ENCODE peak calls at places on chromosomes 5 and 9, in four cellular contexts. T is HFFc6, E is lower lobe of right lung, L is epithelial cell of esophagus. D is an unnamed sample.

GRCh38 chr5:74120585-74120984 is 494.6 kb downstream of the ARHGEF28 start:
- DNase-seq in T (no peak), E (no peak), L (no peak), D (no peak)

GRCh38 chr5:135212361-135213033 is 178.5 kb upstream of the PITX1 start:
- DNase-seq in T (no peak), E (no peak), L (no peak), D (no peak)

GRCh38 chr5:71925608-71926091 is 181.6 kb upstream of the MAP1B start:
- DNase-seq in T (no peak), E (no peak), L (no peak), D (no peak)

GRCh38 chr9:35027361-35027760 is 37.8 kb downstream of the DNAJB5 start:
- DNase-seq in T (no peak), E (no peak), L (no peak), D (no peak)

GRCh38 chr5:80990527-80990926 is 30.4 kb downstream of the RASGRF2 start:
- DNase-seq in T (no peak), E (no peak), L (peak), D (no peak)

GRCh38 chr5:86523718-86524117 is 94.0 kb upstream of the COX7C start:
- DNase-seq in T (no peak), E (no peak), L (no peak), D (no peak)

GRCh38 chr5:111556504-111556903 is 44.2 kb upstream of the STARD4 start:
- DNase-seq in T (no peak), E (no peak), L (no peak), D (no peak)

GRCh38 chr5:41621420-41621819 is 111.0 kb upstream of the PLCXD3 start:
- DNase-seq in T (no peak), E (no peak), L (no peak), D (no peak)

GRCh38 chr9:130868230-130868629 is 28.4 kb downstream of the QRFP start:
- DNase-seq in T (no peak), E (no peak), L (no peak), D (no peak)

GRCh38 chr9:120913673-120914266 is 12.8 kb downstream of the TRAF1 start:
- DNase-seq in T (no peak), E (no peak), L (no peak), D (no peak)

GRCh38 chr9:115651456-115651855 is 502.1 kb upstream of the PAPPA start:
- DNase-seq in T (peak), E (no peak), L (no peak), D (no peak)

GRCh38 chr5:180172447-180173197 is 36.4 kb downstream of the RASGEF1C start:
- DNase-seq in T (no peak), E (no peak), L (no peak), D (no peak)

GRCh38 chr5:173800340-173800739 is 87.8 kb upstream of the CPEB4 start:
- DNase-seq in T (peak), E (no peak), L (no peak), D (no peak)

GRCh38 chr9:127336708-127337352 is 60.1 kb upstream of the SLC2A8 start:
- DNase-seq in T (peak), E (no peak), L (peak), D (no peak)

GRCh38 chr5:160458971-160459800 is 37.5 kb downstream of the PTTG1 start:
- DNase-seq in T (no peak), E (no peak), L (no peak), D (no peak)

GRCh38 chr5:160462167-160462566 is 40.5 kb downstream of the PTTG1 start:
- DNase-seq in T (no peak), E (no peak), L (no peak), D (no peak)

GRCh38 chr5:160463227-160463626 is 41.6 kb downstream of the PTTG1 start:
- DNase-seq in T (no peak), E (no peak), L (no peak), D (no peak)

GRCh38 chr5:160461378-160461777 is 39.7 kb downstream of the PTTG1 start:
- DNase-seq in T (no peak), E (no peak), L (no peak), D (no peak)

DNA sequence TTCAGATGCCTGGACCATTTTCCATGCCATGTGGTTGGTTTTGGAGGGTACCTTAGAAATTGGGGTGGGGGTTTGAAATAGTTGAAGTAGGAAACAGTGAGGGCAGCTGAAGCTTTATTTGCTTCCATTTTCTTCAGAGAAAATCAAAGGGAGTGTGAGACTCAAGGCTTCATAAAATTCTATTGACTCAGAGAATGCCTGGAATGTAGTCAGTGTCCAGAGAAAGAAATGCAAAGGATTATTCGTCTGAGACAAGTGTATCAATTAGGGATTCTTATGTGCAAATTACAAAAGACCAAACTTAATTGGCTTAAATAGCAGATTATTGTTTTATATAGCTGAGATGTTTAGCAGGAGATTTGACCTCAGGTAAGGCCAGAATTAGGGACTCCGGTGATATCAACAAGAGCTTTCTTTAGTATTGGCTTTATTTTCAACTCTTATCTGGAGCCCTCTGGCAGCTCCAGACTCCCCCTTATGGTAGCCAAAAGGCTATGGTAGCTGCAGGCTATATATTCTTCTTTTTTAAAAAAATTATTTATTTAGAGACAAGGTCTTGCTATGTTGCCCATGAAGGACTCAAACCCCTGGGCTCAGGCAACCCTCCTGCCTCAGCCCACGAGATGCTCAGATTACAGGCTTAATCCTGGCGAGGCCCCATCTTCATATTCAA is 38.9 kb downstream of the PTTG1 start:
- DNase-seq in T (no peak), E (no peak), L (no peak), D (no peak)
- TF ChIP-seq CTCF in T (peak), E (no peak), L (no peak), D (no peak)

DNA sequence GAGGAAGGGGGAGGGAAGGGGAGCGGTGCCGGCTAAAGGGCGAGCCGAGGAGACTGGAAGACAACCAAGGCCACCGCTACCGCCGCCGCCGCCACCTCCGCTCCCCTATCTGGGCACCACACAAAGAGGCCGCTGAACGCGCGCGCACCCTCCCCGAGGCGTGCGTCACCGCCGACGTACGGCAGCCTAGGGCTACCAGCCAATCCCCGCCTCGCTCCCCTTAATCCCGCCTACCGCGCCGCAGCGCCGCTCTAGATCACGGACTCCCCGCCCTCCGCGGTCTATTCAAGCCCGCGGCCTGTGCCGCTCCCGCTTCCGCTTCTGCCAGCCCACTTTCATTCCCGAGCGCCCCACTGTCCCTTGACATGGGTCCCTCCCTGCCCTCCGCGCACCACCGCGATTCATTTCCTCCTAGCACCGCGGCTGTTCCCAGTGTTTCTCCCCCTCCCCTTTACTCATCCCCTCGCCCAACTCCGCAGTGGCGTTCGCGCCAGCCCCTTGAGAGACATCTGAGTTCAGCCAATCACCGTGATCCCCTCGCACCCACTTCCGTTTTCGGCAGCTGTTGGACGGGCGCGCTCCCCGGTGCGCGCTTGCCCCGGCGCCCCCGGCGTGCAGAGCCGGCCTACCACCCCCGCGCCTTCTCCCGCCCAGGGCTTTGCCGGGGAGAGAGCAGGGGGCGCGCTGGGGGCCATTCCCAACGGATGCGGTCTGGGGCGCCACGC is at the start of gene HNRNPA0:
- DNase-seq in T (peak), E (peak), L (peak), D (peak)
- TF ChIP-seq CTCF in T (no peak), E (peak), L (no peak), D (no peak)

DNA sequence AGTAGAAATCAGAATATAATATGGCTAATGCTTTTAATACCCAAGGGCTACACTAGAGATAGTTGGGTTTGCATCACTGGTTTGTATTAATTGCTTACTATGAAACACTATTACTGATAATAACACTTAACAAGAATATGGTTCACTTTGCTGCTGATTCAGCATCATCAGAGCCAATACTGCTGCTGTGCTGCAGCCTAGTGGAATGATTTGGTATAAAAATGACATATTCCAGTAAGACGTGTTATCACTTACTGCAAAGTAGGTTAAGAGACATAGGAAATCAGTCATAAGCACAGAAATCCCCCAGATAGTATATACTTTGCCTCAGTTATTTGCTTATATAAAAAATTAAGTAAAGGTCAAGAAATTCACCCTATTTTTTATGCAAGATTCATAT is 2.8 kb downstream of the CDH10 start:
- DNase-seq in T (peak), E (no peak), L (peak), D (no peak)
- TF ChIP-seq CTCF in T (peak), E (peak), L (peak), D (peak)

DNA sequence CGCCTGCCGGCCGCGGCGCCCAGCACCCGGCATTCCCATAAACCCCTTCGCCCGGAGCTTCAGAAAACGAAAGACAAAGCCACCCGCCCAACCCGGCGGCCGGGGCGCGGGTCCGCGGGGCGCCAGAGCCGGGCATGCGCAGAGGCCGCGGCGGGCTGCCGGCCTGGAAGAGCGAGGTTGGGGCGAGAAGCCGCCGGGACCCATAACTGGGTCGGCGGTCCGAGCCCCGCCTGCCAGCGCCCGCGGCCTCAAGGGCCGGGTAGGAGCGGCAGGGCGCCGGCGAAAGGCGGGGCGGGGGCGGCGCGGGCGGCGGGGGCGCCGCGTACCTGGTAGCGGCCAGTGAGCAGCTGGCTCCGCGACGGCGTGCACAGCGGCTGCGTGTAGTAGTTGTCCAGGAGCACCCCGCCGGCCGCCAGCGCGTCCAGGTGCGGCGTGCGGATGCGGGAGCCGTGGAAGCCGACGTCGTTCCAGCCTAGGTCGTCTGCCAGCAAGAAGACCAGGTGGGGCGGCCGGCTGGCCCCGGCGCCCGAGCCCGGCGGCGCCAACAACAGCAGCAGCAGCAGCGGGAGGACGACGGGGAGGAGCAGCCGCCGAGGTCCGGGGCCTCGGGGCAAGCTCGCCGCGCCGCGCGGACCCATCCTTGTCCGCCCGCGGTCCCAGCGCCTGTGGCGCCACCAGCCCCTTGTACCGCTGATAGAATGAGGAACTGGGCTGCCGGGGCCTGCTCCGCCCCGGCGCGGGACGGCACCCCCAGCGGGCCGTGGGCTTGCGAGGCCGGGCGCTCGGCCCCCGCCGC is at the start of gene ARSB:
- DNase-seq in T (peak), E (peak), L (peak), D (peak)
- TF ChIP-seq CTCF in T (no peak), E (peak), L (peak), D (no peak)

DNA sequence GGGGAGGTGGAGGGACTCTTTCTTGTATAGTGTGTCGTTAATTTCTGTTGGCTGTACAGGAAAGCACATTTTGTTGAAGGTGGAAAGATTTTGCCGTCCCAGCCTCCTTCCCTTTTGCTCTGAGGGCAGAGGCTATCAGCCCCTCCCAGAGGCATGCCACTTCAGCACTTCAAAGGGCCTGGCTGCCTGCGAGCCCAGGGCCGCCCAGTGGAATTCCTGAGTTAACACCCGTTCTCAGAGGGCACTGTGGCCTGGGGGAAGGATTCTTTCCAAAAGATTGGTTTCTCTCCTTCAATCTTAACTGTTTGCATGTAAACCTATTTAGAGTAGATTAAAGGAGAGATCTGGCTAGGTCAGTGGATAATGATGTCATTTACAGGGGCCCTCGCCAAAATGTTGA is 238.6 kb downstream of the FANCC start:
- DNase-seq in T (no peak), E (peak), L (no peak), D (no peak)
- TF ChIP-seq CTCF in T (no peak), E (peak), L (no peak), D (no peak)

GRCh38 chr5:140169410-140169809 is 5.6 kb upstream of the CYSTM1 start:
- DNase-seq in T (no peak), E (no peak), L (no peak), D (no peak)
- TF ChIP-seq CTCF in T (peak), E (no peak), L (no peak), D (no peak)

DNA sequence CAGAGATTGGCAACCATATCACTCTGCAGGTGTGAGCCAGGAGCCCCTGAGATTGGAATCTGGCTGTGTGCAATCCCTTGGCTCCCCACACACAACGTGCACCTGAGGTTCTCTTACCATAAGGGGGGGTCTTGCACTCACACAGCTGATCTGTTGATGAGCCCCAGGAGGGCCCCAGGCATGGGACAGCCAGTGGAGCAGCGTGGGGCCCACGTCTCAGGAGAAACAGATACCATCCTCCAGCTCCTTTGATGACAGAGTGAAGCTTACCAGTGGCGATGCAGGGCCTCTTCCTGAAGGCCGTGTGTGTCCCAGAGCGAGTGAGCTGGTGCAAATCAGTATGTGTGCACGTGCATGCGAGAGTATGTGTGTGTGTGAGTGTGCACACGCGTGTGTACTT is 287.4 kb downstream of the IRX1 start:
- DNase-seq in T (no peak), E (no peak), L (no peak), D (no peak)
- TF ChIP-seq CTCF in T (no peak), E (no peak), L (no peak), D (no peak)

GRCh38 chr5:158273035-158273434 is 414.1 kb upstream of the CLINT1 start:
- DNase-seq in T (no peak), E (no peak), L (no peak), D (no peak)

GRCh38 chr5:158271155-158271554 is 412.2 kb upstream of the CLINT1 start:
- DNase-seq in T (no peak), E (no peak), L (no peak), D (no peak)

GRCh38 chr5:158272409-158272808 is 413.5 kb upstream of the CLINT1 start:
- DNase-seq in T (no peak), E (no peak), L (no peak), D (no peak)

GRCh38 chr5:158277276-158277675 is 418.3 kb upstream of the CLINT1 start:
- DNase-seq in T (no peak), E (no peak), L (no peak), D (no peak)

GRCh38 chr5:158276692-158277091 is 417.7 kb upstream of the CLINT1 start:
- DNase-seq in T (no peak), E (no peak), L (no peak), D (no peak)
- TF ChIP-seq CTCF in T (no peak), E (no peak), L (no peak), D (no peak)

DNA sequence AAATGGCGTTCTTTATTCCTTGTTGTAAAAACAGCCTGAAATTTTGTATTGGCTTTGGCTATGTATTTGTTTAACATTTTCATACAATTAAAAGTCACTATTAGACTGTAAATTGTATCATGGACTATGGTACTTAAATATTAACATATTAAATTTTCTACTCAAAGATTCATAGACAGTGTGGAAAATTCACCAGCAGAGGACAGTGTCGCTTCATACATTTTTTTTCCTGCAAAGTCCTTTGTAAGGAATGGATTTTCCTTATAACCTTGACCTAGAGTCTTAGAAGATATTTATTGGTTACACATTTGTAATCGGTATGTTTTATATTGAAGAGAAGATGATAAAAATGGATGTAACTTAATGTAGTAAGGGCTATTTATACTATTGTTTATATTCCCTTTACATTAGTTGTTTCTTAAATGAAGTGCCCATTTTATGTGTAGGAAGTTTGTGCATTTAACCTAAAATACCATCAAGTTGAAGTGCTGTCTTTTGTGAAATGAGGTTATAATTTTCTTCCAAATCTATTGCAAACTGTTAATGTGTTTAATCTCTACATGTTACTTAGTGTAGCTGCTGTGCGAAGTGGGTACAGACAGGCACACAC is 150.1 kb downstream of the KDM4C start:
- DNase-seq in T (peak), E (no peak), L (peak), D (no peak)
- TF ChIP-seq CTCF in T (peak), E (peak), L (peak), D (peak)